ENCODE peak calls at places on chromosomes 16 and 17, in five cellular contexts. B is Caco-2, Z is IMR-90, G is T-helper 9 cell, E is ACHN. C is an unnamed sample.

GRCh38 chr17:79800325-79801155 is 3.7 kb upstream of the CBX8 start:
- DNase-seq in G (no peak), E (peak), Z (peak), B (peak), C (peak)

GRCh38 chr16:86772671-86773338 is 194.5 kb downstream of the FOXL1 start:
- DNase-seq in G (no peak), B (no peak), E (no peak), Z (peak), C (no peak)

GRCh38 chr17:2692781-2693135 is 18.8 kb downstream of the CLUH start:
- DNase-seq in G (no peak), Z (no peak), E (no peak), B (no peak), C (no peak)

GRCh38 chr17:51769231-51769630 is 389.3 kb downstream of the CA10 start:
- DNase-seq in E (no peak), G (no peak), Z (no peak), B (no peak), C (no peak)

GRCh38 chr17:72390675-72391501 is 270.1 kb downstream of the SOX9 start:
- DNase-seq in E (peak), G (no peak), B (no peak), Z (peak), C (no peak)

GRCh38 chr16:77869997-77870813 is 81.8 kb downstream of the VAT1L start:
- DNase-seq in E (no peak), G (no peak), Z (no peak), B (peak), C (peak)

GRCh38 chr16:58727028-58727781 is 6.9 kb downstream of the GOT2 start:
- DNase-seq in Z (no peak), G (no peak), E (no peak), B (no peak), C (no peak)

GRCh38 chr17:48612456-48612853 is 1.6 kb upstream of the HOXB7 start:
- DNase-seq in B (no peak), E (peak), G (no peak), Z (peak), C (no peak)

GRCh38 chr16:22103371-22103890 is 11.1 kb downstream of the VWA3A start:
- DNase-seq in B (no peak), E (no peak), G (no peak), Z (no peak), C (no peak)

GRCh38 chr17:7552621-7553051 is 3.8 kb downstream of the TNFSF12 start:
- DNase-seq in Z (no peak), G (no peak), E (no peak), B (no peak), C (no peak)

GRCh38 chr16:3171855-3172593 is 16.0 kb upstream of the OR1F1 start:
- DNase-seq in E (peak), G (no peak), Z (peak), B (no peak), C (no peak)

GRCh38 chr16:1048442-1049112 is 24.0 kb upstream of the SSTR5 start:
- DNase-seq in B (no peak), E (no peak), Z (peak), G (no peak), C (peak)

GRCh38 chr17:64126918-64127317 is 3.0 kb downstream of the ERN1 start:
- DNase-seq in G (no peak), Z (peak), E (no peak), B (no peak), C (no peak)

GRCh38 chr17:38982858-38983746 is 15.9 kb upstream of the FBXO47 start:
- DNase-seq in E (peak), B (peak), G (no peak), Z (peak), C (peak)

GRCh38 chr16:20300312-20301097 is 26.8 kb downstream of the GP2 start:
- DNase-seq in E (peak), G (peak), B (peak), Z (peak), C (peak)

GRCh38 chr17:77741109-77741508 is 217.4 kb upstream of the TNRC6C start:
- DNase-seq in Z (no peak), B (no peak), E (no peak), G (peak), C (no peak)

GRCh38 chr16:81461756-81462155 is 17.1 kb downstream of the CMIP start:
- DNase-seq in Z (no peak), G (no peak), E (no peak), B (no peak), C (no peak)

GRCh38 chr16:64629622-64630021 is 492.2 kb downstream of the CDH11 start:
- DNase-seq in G (no peak), E (no peak), B (no peak), Z (no peak), C (no peak)

GRCh38 chr16:67001726-67002125 is 13.3 kb downstream of the CES4A start:
- DNase-seq in Z (no peak), E (no peak), G (no peak), B (no peak), C (no peak)

GRCh38 chr17:55434721-55435120 is 13.1 kb upstream of the MMD start:
- DNase-seq in B (no peak), Z (peak), G (no peak), E (no peak), C (no peak)

GRCh38 chr17:70320642-70321345 is 151.5 kb downstream of the KCNJ2 start:
- DNase-seq in E (no peak), Z (peak), B (no peak), G (no peak), C (no peak)

GRCh38 chr17:63275968-63276349 is 170.1 kb downstream of the CYB561 start:
- DNase-seq in E (no peak), Z (no peak), B (no peak), G (no peak), C (no peak)

GRCh38 chr16:58684001-58684353 is 593 bp downstream of the SLC38A7 start:
- DNase-seq in Z (peak), B (no peak), G (no peak), E (peak), C (no peak)

GRCh38 chr17:16491703-16492612 is at the start of gene LRRC75A:
- DNase-seq in G (peak), B (peak), Z (peak), E (peak), C (peak)

GRCh38 chr17:20095366-20096080 is 86.4 kb downstream of the SPECC1 start:
- DNase-seq in E (peak), Z (peak), B (peak), G (no peak), C (peak)

GRCh38 chr16:87178977-87179376 is 138.2 kb downstream of the C16orf95 start:
- DNase-seq in E (no peak), G (no peak), Z (peak), B (no peak), C (no peak)

GRCh38 chr16:87847467-87847784 is 21.9 kb downstream of the SLC7A5 start:
- DNase-seq in E (no peak), G (no peak), Z (no peak), B (no peak), C (no peak)

GRCh38 chr17:80800775-80801391 is 190.8 kb upstream of the CHMP6 start:
- DNase-seq in E (no peak), G (no peak), Z (no peak), B (no peak), C (no peak)

C was measured in T47D.